ENCODE peak calls at places on chromosomes 2 and 18, in six cellular contexts. E, N, L, Y, D and W are unnamed samples.

GRCh38 chr2:144405313-144405710 is 114.6 kb downstream of the ZEB2 start:
- DNase-seq in E (no peak), N (no peak), L (no peak), Y (no peak), D (no peak), W (no peak)

GRCh38 chr2:118102433-118103082 is 14.3 kb downstream of the INSIG2 start:
- DNase-seq in E (no peak), N (peak), L (peak), Y (no peak), D (no peak), W (peak)

GRCh38 chr2:65452150-65452895 is 19.9 kb upstream of the SPRED2 start:
- DNase-seq in E (no peak), N (peak), L (no peak), Y (no peak), D (no peak), W (peak)

GRCh38 chr2:67824196-67824595 is 238.6 kb downstream of the C1D start:
- DNase-seq in E (no peak), N (peak), L (peak), Y (no peak), D (no peak), W (no peak)

GRCh38 chr18:26646897-26647296 is 98.5 kb upstream of the KCTD1 start:
- DNase-seq in E (no peak), N (peak), L (no peak), Y (no peak), D (no peak), W (no peak)

GRCh38 chr2:142734770-142735169 is 142.7 kb upstream of the KYNU start:
- DNase-seq in E (no peak), N (no peak), L (no peak), Y (no peak), D (no peak), W (no peak)

GRCh38 chr18:35511833-35512232 is 14.1 kb upstream of the INO80C start:
- DNase-seq in E (no peak), N (peak), L (no peak), Y (no peak), D (peak), W (peak)

GRCh38 chr2:5985551-5986229 is 293.5 kb downstream of the SOX11 start:
- DNase-seq in E (no peak), N (no peak), L (no peak), Y (no peak), D (no peak), W (no peak)

GRCh38 chr2:10325278-10326145 is 22.8 kb downstream of the HPCAL1 start:
- DNase-seq in E (no peak), N (no peak), L (no peak), Y (peak), D (no peak), W (no peak)

GRCh38 chr18:79681484-79682387 is 2.1 kb downstream of the CTDP1 start:
- DNase-seq in E (no peak), N (peak), L (no peak), Y (no peak), D (no peak), W (no peak)

GRCh38 chr2:112583497-112584133 is 794 bp upstream of the CHCHD5 start:
- DNase-seq in E (no peak), N (peak), L (no peak), Y (no peak), D (peak), W (no peak)

GRCh38 chr18:78501251-78501650 is 478.4 kb upstream of the SALL3 start:
- DNase-seq in E (no peak), N (no peak), L (no peak), Y (no peak), D (no peak), W (no peak)

GRCh38 chr18:53567935-53568574 is 656.4 kb downstream of the MBD2 start:
- DNase-seq in E (no peak), N (peak), L (peak), Y (peak), D (no peak), W (peak)

GRCh38 chr2:217724436-217724835 is 278.4 kb downstream of the TNS1 start:
- DNase-seq in E (no peak), N (no peak), L (no peak), Y (no peak), D (no peak), W (no peak)

GRCh38 chr2:165877565-165878550 is 75.7 kb downstream of the TTC21B start:
- DNase-seq in E (no peak), N (peak), L (peak), Y (no peak), D (no peak), W (peak)

GRCh38 chr2:172249986-172250385 is 147.3 kb upstream of the DLX2 start:
- DNase-seq in E (no peak), N (peak), L (peak), Y (no peak), D (no peak), W (peak)

DNA sequence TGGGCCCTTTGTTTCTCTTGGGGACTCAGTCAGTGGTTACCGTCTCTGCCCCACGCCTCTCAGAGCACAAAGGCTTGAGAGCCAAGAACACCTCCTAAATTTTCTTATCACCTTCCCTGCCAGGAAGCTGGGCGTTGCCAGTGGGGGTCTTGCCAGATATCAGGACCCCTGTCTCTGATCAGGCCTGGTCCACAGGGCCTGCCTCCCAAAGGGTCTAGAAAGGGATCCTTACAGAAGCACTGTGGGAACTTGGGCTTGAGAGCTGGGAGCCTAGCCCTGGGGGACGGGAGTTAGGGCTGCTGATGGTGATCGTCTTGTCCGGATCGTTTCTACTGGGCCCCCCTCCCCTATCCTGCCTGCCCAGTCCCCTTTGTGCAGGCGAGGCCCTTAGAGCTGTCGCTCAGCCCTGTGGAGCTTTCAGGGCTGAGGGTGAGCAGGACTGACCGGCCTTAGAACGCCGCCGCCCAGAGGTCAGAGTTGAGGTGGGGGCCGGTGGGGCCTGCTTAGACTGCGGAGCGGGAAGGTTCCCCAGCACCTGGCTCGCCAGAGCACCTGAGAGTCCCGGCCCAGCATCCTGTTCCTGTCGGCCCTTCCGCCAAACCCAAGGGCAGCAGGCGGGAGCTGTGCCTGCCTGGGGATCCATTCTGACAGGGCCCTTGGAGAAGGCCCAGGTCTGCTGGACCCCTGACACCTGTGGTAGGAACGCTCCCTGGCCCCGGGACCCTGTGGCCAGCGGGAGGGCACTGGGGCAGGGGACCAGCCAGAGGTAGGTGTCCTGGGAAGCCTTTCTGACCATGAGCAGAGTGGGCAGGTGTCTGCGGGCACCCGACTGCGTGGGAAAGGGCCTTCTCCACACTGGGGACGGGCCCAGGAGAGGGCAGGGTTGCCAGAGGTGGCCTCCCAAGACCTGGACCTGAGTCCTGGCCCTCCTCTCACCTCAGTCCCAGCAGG is 956 bp downstream of the ESPNL start:
- DNase-seq in E (no peak), N (no peak), L (no peak), Y (peak), D (no peak), W (no peak)
- TF ChIP-seq CTCF in E (no peak), N (no peak), L (no peak), Y (no peak), D (no peak), W (no peak)

DNA sequence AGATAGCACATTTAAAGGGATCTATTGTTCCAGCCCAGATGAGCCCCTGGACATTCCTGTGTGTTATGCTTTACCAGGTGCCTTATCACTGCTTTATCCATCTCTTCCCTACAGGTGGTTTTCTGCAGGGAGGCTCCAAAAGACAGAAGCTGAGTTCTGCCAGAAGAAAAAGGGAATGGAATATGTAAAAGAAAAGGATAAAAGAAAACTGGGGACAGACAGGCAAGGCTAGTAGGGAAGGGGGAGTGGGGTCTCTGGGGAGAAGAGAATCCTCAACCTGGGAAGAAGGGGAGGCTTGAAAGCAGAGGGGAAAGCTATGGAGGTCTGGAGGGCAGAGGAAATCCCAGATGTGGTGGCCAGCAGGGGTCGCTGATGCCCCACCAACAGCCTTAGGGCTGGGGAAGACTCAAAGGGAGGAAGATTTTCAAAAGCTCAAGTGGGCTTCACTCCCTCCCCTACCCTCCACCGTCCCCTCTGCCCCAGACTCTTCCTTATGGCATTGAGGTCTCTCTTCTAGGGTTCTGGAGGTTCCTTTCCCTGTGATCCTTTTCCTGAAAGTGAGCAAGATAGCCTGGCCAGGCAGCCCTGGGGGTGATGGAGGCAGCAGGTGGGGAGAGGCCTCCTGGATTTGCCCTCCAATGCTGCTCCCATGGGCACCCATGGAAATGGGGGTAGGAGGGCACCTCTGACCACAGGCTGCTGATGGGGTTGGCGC is 178.1 kb upstream of the PKDCC start:
- DNase-seq in E (peak), N (peak), L (no peak), Y (peak), D (peak), W (peak)
- TF ChIP-seq CTCF in E (peak), N (peak), L (peak), Y (peak), D (peak), W (peak)

DNA sequence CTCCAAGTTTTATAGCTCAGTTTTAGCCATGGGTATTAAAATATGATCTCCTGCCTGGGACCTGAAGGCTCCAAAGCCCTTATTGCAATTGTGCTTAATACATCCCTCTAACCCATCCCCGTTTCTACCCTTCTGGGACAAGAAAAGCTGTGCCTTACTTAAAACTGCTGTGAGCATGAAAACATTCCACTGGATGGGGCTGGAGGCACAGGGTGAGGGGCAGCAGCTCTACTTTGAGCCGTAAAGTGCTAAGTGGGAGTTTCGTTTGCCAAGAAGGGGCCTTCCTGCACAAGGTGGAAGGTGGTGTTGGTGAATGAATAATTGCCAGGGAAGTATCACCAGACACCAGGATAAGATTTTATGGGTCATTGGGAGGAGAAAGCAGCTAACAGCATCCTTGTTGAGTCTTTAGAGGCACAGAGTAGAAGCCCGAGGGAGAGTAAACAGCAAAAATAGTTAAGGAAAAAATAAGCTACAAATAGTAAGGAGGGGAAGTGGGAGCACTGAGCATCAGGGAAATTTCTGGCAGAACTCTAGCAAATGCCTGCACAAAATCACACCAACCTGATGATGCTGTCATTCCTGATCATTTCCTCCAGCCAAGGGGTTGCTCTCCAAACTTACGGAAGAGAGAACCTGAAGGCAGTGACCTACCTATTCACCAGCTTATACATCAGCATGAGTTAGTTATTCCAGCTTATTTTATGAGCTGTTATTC is 218.4 kb downstream of the MREG start:
- DNase-seq in E (no peak), N (no peak), L (no peak), Y (peak), D (no peak), W (no peak)
- TF ChIP-seq CTCF in E (no peak), N (no peak), L (no peak), Y (peak), D (no peak), W (no peak)

DNA sequence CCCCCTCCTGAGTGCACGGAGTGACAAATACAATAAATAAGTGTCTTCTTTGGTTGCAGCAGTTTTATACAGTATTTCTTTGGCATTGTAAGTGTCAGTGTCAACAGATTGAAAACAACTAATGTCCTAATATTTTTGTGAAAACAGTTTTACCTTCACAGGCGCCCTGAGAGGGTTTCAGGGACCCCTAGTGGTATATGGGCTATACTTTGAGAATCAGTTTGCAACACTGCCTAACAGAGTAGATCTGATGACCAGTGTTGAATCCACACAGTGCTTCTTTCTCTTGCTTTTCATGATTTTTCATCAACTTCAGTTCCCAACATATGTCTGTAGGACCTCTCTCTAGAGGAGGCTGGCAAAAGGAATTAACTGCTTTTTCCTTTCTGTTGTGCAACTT is 162.2 kb downstream of the PRPF40A start:
- DNase-seq in E (no peak), N (no peak), L (no peak), Y (no peak), D (no peak), W (peak)
- TF ChIP-seq CTCF in E (no peak), N (peak), L (peak), Y (peak), D (peak), W (peak)